ENCODE peak calls at places on chromosomes 5 and 9, in four cellular contexts. X is HEK293T, O is GM12878, N is HepG2. R is an unnamed sample.

GRCh38 chr5:1374680-1375055 is 29.8 kb upstream of the CLPTM1L start:
- DNase-seq in X (no peak), O (no peak), N (no peak), R (no peak)

GRCh38 chr9:105204416-105204815 is 40.0 kb upstream of the SLC44A1 start:
- DNase-seq in X (no peak), O (no peak), N (no peak), R (no peak)

GRCh38 chr5:58107704-58108103 is 352.2 kb downstream of the PLK2 start:
- DNase-seq in X (no peak), O (no peak), N (no peak), R (no peak)

GRCh38 chr5:93582677-93583524 is at the start of gene NR2F1:
- DNase-seq in X (peak; percentile 75), O (no peak), N (peak; percentile 99), R (peak; percentile 79)

GRCh38 chr5:177546262-177546741 is 8.1 kb downstream of the FAM193B start:
- DNase-seq in X (no peak), O (no peak), N (peak; percentile 93), R (no peak)

GRCh38 chr5:83957188-83957587 is 236.5 kb upstream of the HAPLN1 start:
- DNase-seq in X (no peak), O (no peak), N (no peak), R (no peak)

GRCh38 chr9:127175764-127176163 is 53.3 kb upstream of the ANGPTL2 start:
- DNase-seq in X (no peak), O (no peak), N (no peak), R (no peak)

GRCh38 chr5:111308951-111309350 is 84.8 kb downstream of the CAMK4 start:
- DNase-seq in X (peak; percentile 7), O (no peak), N (no peak), R (no peak)

GRCh38 chr5:116930628-116931027 is 356.0 kb upstream of the SEMA6A start:
- DNase-seq in X (no peak), O (no peak), N (no peak), R (no peak)

GRCh38 chr5:112159435-112159834 is 259.6 kb downstream of the EPB41L4A start:
- DNase-seq in X (no peak), O (no peak), N (no peak), R (no peak)

GRCh38 chr9:129176786-129177442 is 1.1 kb downstream of the IER5L start:
- DNase-seq in X (no peak), O (no peak), N (no peak), R (no peak)

GRCh38 chr5:31688515-31689092 is 49.7 kb downstream of the PDZD2 start:
- DNase-seq in X (no peak), O (no peak), N (no peak), R (no peak)

GRCh38 chr9:30250872-30251271 is 2133.6 kb upstream of the ACO1 start:
- DNase-seq in X (no peak), O (no peak), N (no peak), R (no peak)

GRCh38 chr5:139600336-139600949 is 39.3 kb downstream of the UBE2D2 start:
- DNase-seq in X (no peak), O (no peak), N (no peak), R (no peak)

GRCh38 chr9:71655778-71656177 is 112.5 kb downstream of the CEMIP2 start:
- DNase-seq in X (no peak), O (no peak), N (no peak), R (no peak)

GRCh38 chr9:113705938-113706519 is 170.1 kb upstream of the ZNF618 start:
- DNase-seq in X (no peak), O (no peak), N (peak; percentile 85), R (no peak)

GRCh38 chr5:83249156-83249555 is 171.8 kb downstream of the XRCC4 start:
- DNase-seq in X (no peak), O (no peak), N (no peak), R (no peak)

GRCh38 chr5:134460551-134460950 is 48.9 kb upstream of the CDKN2AIPNL start:
- DNase-seq in X (no peak), O (no peak), N (no peak), R (no peak)

GRCh38 chr5:157912621-157913325 is 53.8 kb upstream of the CLINT1 start:
- DNase-seq in X (no peak), O (peak; percentile 43), N (no peak), R (no peak)

GRCh38 chr5:74895906-74896305 is 29.7 kb upstream of the FAM169A start:
- DNase-seq in X (no peak), O (no peak), N (no peak), R (no peak)

GRCh38 chr9:15146121-15146820 is 160.7 kb downstream of the TTC39B start:
- DNase-seq in X (no peak), O (no peak), N (no peak), R (no peak)

GRCh38 chr5:53019320-53019719 is 30.2 kb downstream of the ITGA2 start:
- DNase-seq in X (no peak), O (no peak), N (peak; percentile 86), R (peak; percentile 12)

GRCh38 chr9:91186311-91187101 is 175.2 kb downstream of the AUH start:
- DNase-seq in X (no peak), O (no peak), N (no peak), R (no peak)

GRCh38 chr5:87243161-87243877 is 24.4 kb upstream of the RASA1 start:
- DNase-seq in X (no peak), O (no peak), N (peak; percentile 6), R (no peak)

GRCh38 chr5:88845081-88845697 is 37.8 kb downstream of the MEF2C start:
- DNase-seq in X (no peak), O (peak; percentile 73), N (no peak), R (no peak)

GRCh38 chr9:29437515-29437914 is 1864.2 kb upstream of the C9orf72 start:
- DNase-seq in X (no peak), O (no peak), N (no peak), R (no peak)

GRCh38 chr9:115192835-115193234 is 74.9 kb upstream of the TNC start:
- DNase-seq in X (no peak), O (no peak), N (no peak), R (no peak)

GRCh38 chr5:138752341-138752950 is 779 bp upstream of the CTNNA1 start:
- DNase-seq in X (peak; percentile 39), O (no peak), N (peak; percentile 39), R (peak; percentile 55)

GRCh38 chr5:19676895-19677294 is 311.1 kb downstream of the CDH18 start:
- DNase-seq in X (no peak), O (no peak), N (no peak), R (no peak)

GRCh38 chr5:177310332-177310731 is 1.4 kb downstream of the MXD3 start:
- DNase-seq in X (no peak), O (no peak), N (no peak), R (no peak)

GRCh38 chr5:173643964-173644363 is 27.5 kb upstream of the BOD1 start:
- DNase-seq in X (no peak), O (peak; percentile 44), N (no peak), R (no peak)

GRCh38 chr5:40429258-40430111 is 250.2 kb upstream of the PTGER4 start:
- DNase-seq in X (no peak), O (no peak), N (no peak), R (no peak)

GRCh38 chr5:16550316-16550952 is 66.4 kb downstream of the RETREG1 start:
- DNase-seq in X (peak; percentile 75), O (no peak), N (peak; percentile 66), R (peak; percentile 81)

GRCh38 chr9:115353681-115354080 is 235.7 kb upstream of the TNC start:
- DNase-seq in X (no peak), O (no peak), N (no peak), R (no peak)

DNA sequence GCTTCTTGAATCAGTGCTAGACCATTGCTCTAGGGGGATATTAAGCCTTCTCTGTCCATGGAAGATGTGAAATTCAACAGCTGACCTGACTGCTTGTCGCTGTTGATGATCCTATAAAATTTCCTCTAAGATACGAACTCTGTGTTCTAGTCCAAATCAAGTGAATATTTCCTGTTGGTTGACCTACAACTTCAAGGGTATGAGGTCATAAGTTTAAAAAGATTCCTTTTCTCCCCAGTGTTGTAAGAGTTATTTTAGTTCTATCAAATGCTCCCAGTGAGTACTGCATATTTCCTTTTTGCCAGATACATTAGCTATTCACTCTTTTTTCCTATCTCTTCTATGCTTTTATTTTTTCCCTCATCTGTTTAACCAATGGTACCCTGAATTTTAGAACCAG is 102.9 kb upstream of the CCDC152 start:
- DNase-seq in X (no peak), O (no peak), N (no peak), R (no peak)
- TF ChIP-seq FOXK2 in X (no peak), O (no peak), N (no peak), R (no peak)

GRCh38 chr5:14463629-14464028 is 118.0 kb upstream of the OTULINL start:
- DNase-seq in X (peak; percentile 16), O (no peak), N (no peak), R (no peak)
- TF ChIP-seq BHLHE40 in X (no peak), O (no peak), N (no peak), R (no peak)

GRCh38 chr5:175859916-175860315 is 11.5 kb upstream of the CPLX2 start:
- DNase-seq in X (no peak), O (no peak), N (no peak), R (no peak)

GRCh38 chr5:175860531-175861045 is 10.8 kb upstream of the CPLX2 start:
- DNase-seq in X (no peak), O (no peak), N (peak; percentile 56), R (no peak)

GRCh38 chr5:175863316-175863715 is 8.1 kb upstream of the CPLX2 start:
- DNase-seq in X (no peak), O (no peak), N (no peak), R (no peak)

GRCh38 chr5:175861337-175862130 is 9.8 kb upstream of the CPLX2 start:
- DNase-seq in X (no peak), O (no peak), N (peak; percentile 100), R (no peak)

DNA sequence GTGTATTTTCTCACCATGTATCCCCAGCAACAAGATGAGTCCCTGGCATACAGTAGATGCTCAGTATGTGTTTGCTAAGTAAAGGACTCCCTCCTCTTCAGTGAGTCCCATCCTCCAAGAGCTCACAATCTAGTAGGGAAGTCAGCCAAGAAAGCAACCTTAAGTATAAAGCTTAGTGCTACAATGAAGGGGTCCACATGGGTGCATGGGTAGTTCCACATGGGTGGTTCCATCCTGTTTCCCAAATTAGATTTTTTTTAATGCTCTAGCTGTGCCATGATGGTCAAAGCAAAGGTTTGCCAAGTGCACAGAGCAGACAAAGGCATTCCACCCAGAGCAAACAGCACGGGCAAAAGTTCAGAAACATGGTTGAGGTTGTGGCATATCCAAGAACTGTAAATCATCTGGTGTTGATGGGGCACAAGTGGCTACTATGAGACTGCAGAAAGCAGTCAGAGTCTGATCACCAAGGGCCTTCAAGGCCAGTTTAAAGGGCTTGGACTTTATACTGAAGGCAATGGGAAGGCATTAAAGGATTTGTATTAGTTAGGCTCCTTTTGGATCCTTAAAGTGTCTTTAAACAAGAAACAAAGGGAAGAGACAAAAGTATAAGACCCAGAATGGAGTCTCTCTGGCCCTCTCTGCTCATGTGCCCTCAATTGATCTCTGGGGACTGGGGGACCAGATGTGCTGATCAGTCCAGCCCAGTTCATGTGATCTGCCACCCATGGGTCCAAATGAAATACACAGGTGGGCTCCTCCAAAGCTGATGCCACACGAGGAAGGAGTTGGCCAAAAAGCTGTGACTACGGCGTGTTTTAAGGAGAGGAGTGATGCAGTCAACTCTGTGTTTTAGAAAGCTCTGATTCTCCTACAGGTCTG is 9.0 kb upstream of the CPLX2 start:
- DNase-seq in X (no peak), O (no peak), N (peak; percentile 73), R (no peak)
- TF ChIP-seq FOXK2 in X (no peak), O (no peak), N (no peak), R (no peak)

DNA sequence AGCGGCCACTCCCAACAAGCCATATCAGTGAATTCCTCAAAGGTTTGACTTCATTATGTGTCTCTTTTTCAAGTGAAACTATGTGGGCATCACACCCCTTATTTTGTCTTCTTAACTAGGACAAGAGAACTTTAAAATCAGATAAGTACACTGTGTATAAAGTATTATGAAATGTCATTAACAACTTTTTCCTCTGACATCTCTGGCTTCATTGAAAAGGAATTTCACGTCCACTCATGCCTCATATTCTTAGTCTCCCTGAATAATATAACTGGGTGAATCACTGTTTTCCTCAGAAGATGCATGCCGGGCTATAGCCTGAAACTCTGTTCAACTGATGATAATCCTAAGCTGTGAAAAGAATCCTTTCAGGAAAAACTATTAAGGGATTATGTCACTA is 415.8 kb downstream of the ACTL7B start:
- DNase-seq in X (no peak), O (no peak), N (no peak), R (no peak)
- TF ChIP-seq BHLHE40 in X (no peak), O (no peak), N (no peak), R (no peak)